ENCODE peak calls at places on chromosomes 12 and 14, in four cellular contexts. One of them, this sample, is unnamed.

GRCh38 chr14:38850664-38851063 is 252.4 kb downstream of the SEC23A start:
- DNase-seq in neuronal stem cell: no peak
- DNase-seq in HFF-Myc: no peak
- DNase-seq in neural progenitor cell: no peak
- DNase-seq in this sample: no peak

GRCh38 chr14:78278464-78278863 is 108.3 kb downstream of the NRXN3 start:
- DNase-seq in neural progenitor cell: no peak
- DNase-seq in neuronal stem cell: no peak
- DNase-seq in HFF-Myc: no peak
- DNase-seq in this sample: no peak

GRCh38 chr14:34472706-34473279 is 10.8 kb upstream of the SPTSSA start:
- DNase-seq in HFF-Myc: no peak
- DNase-seq in neural progenitor cell: no peak
- DNase-seq in neuronal stem cell: no peak
- DNase-seq in this sample: no peak

GRCh38 chr12:112938751-112939150 is 477 bp downstream of the OAS3 start:
- DNase-seq in neuronal stem cell: no peak
- DNase-seq in HFF-Myc: no peak
- DNase-seq in neural progenitor cell: no peak
- DNase-seq in this sample: no peak

GRCh38 chr14:52833891-52834290 is 42.5 kb upstream of the GNPNAT1 start:
- DNase-seq in HFF-Myc: no peak
- DNase-seq in neuronal stem cell: no peak
- DNase-seq in neural progenitor cell: no peak
- DNase-seq in this sample: no peak

GRCh38 chr14:69335421-69335820 is 62.7 kb downstream of the ERH start:
- DNase-seq in neural progenitor cell: no peak
- DNase-seq in HFF-Myc: no peak
- DNase-seq in neuronal stem cell: no peak
- DNase-seq in this sample: no peak

GRCh38 chr12:82910246-82910893 is 223.7 kb downstream of the TMTC2 start:
- DNase-seq in neuronal stem cell: no peak
- DNase-seq in neural progenitor cell: peak
- DNase-seq in HFF-Myc: no peak
- DNase-seq in this sample: no peak

GRCh38 chr14:51365241-51365940 is 125.3 kb downstream of the TMX1 start:
- DNase-seq in neural progenitor cell: no peak
- DNase-seq in HFF-Myc: no peak
- DNase-seq in neuronal stem cell: no peak
- DNase-seq in this sample: no peak

GRCh38 chr14:36931796-36932195 is 240.6 kb downstream of the SLC25A21 start:
- DNase-seq in neural progenitor cell: no peak
- DNase-seq in HFF-Myc: no peak
- DNase-seq in neuronal stem cell: no peak
- DNase-seq in this sample: no peak

GRCh38 chr12:102730996-102731395 is 186.0 kb downstream of the PAH start:
- DNase-seq in neural progenitor cell: no peak
- DNase-seq in neuronal stem cell: no peak
- DNase-seq in HFF-Myc: no peak
- DNase-seq in this sample: no peak

GRCh38 chr12:10363922-10364838 is 25.7 kb downstream of the KLRK1 start:
- DNase-seq in neural progenitor cell: peak
- DNase-seq in HFF-Myc: no peak
- DNase-seq in neuronal stem cell: no peak
- DNase-seq in this sample: no peak

GRCh38 chr12:12976366-12976765 is 23.7 kb downstream of the HEBP1 start:
- DNase-seq in neuronal stem cell: no peak
- DNase-seq in neural progenitor cell: no peak
- DNase-seq in HFF-Myc: peak
- DNase-seq in this sample: peak

GRCh38 chr14:76235628-76236027 is 83.9 kb downstream of the GPATCH2L start:
- DNase-seq in HFF-Myc: no peak
- DNase-seq in neuronal stem cell: no peak
- DNase-seq in neural progenitor cell: no peak
- DNase-seq in this sample: no peak

GRCh38 chr14:101563654-101564443 is 2.6 kb downstream of the DIO3 start:
- DNase-seq in HFF-Myc: no peak
- DNase-seq in neuronal stem cell: no peak
- DNase-seq in neural progenitor cell: peak
- DNase-seq in this sample: no peak

GRCh38 chr14:64948612-64949210 is 6.2 kb upstream of the GPX2 start:
- DNase-seq in neural progenitor cell: no peak
- DNase-seq in neuronal stem cell: no peak
- DNase-seq in HFF-Myc: no peak
- DNase-seq in this sample: no peak

GRCh38 chr12:47981496-47982260 is 18.3 kb downstream of the TMEM106C start:
- DNase-seq in neuronal stem cell: no peak
- DNase-seq in neural progenitor cell: no peak
- DNase-seq in HFF-Myc: no peak
- DNase-seq in this sample: no peak

GRCh38 chr12:21860128-21860527 is 81.1 kb downstream of the ABCC9 start:
- DNase-seq in neuronal stem cell: no peak
- DNase-seq in HFF-Myc: no peak
- DNase-seq in neural progenitor cell: no peak
- DNase-seq in this sample: no peak

GRCh38 chr14:52312872-52313492 is 1.1 kb upstream of the PTGER2 start:
- DNase-seq in neuronal stem cell: no peak
- DNase-seq in HFF-Myc: no peak
- DNase-seq in neural progenitor cell: no peak
- DNase-seq in this sample: no peak

GRCh38 chr14:64556526-64556925 is 6.8 kb downstream of the PPP1R36 start:
- DNase-seq in neural progenitor cell: no peak
- DNase-seq in HFF-Myc: no peak
- DNase-seq in neuronal stem cell: no peak
- DNase-seq in this sample: peak

GRCh38 chr12:113222730-113223531 is 1.7 kb downstream of the TPCN1 start:
- DNase-seq in HFF-Myc: peak
- DNase-seq in neural progenitor cell: no peak
- DNase-seq in neuronal stem cell: no peak
- DNase-seq in this sample: peak

GRCh38 chr12:19196959-19197630 is 67.6 kb downstream of the PLEKHA5 start:
- DNase-seq in neuronal stem cell: no peak
- DNase-seq in neural progenitor cell: no peak
- DNase-seq in HFF-Myc: no peak
- DNase-seq in this sample: no peak

GRCh38 chr12:104889735-104890134 is 68.4 kb downstream of the SLC41A2 start:
- DNase-seq in neural progenitor cell: no peak
- DNase-seq in HFF-Myc: no peak
- DNase-seq in neuronal stem cell: no peak
- DNase-seq in this sample: no peak

GRCh38 chr12:64450711-64451486 is 1.0 kb upstream of the TBK1 start:
- DNase-seq in neural progenitor cell: peak
- DNase-seq in neuronal stem cell: peak
- DNase-seq in HFF-Myc: no peak
- DNase-seq in this sample: no peak

GRCh38 chr12:25458047-25458552 is 95.0 kb downstream of the LMNTD1 start:
- DNase-seq in neural progenitor cell: no peak
- DNase-seq in HFF-Myc: peak
- DNase-seq in neuronal stem cell: no peak
- DNase-seq in this sample: peak
- H3K4me3 ChIP-seq in neural progenitor cell: no peak
- H3K4me3 ChIP-seq in HFF-Myc: no peak
- H3K4me3 ChIP-seq in neuronal stem cell: no peak
- H3K4me3 ChIP-seq in this sample: no peak

GRCh38 chr14:60485057-60485599 is 735 bp downstream of the C14orf39 start:
- DNase-seq in neuronal stem cell: no peak
- DNase-seq in neural progenitor cell: peak
- DNase-seq in HFF-Myc: no peak
- DNase-seq in this sample: no peak

GRCh38 chr14:60488175-60488574 is 2.3 kb upstream of the C14orf39 start:
- DNase-seq in neuronal stem cell: no peak
- DNase-seq in HFF-Myc: no peak
- DNase-seq in neural progenitor cell: no peak
- DNase-seq in this sample: no peak

GRCh38 chr14:60487211-60487610 is 1.3 kb upstream of the C14orf39 start:
- DNase-seq in neural progenitor cell: no peak
- DNase-seq in neuronal stem cell: no peak
- DNase-seq in HFF-Myc: no peak
- DNase-seq in this sample: no peak

GRCh38 chr14:60482743-60483142 is 3.1 kb downstream of the C14orf39 start:
- DNase-seq in neural progenitor cell: no peak
- DNase-seq in neuronal stem cell: no peak
- DNase-seq in HFF-Myc: no peak
- DNase-seq in this sample: no peak

GRCh38 chr14:60485600-60486251 is at the start of gene C14orf39:
- DNase-seq in neuronal stem cell: peak
- DNase-seq in HFF-Myc: no peak
- DNase-seq in neural progenitor cell: peak
- DNase-seq in this sample: no peak
- H3K4me3 ChIP-seq in neuronal stem cell: peak
- H3K4me3 ChIP-seq in HFF-Myc: no peak
- H3K4me3 ChIP-seq in neural progenitor cell: peak
- H3K4me3 ChIP-seq in this sample: peak

DNA sequence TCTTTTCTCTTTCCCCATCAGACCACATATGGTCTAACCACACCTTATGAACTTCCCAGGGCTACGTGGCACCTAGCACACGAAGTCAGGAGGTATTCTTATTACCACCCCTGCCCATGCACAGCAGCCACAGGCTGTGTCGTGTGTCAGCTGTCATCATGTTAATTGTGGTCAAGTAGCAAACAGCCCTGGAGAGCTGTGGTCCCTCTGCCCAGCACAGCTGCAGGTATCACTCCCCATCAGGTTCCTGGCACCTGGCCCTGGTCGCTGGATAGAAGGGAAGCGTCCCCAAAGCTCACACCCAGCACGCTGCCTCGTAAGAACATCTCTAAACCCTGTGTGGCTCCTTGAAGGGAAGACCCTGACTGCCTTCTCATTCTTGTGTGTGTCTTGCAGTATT is 45.4 kb downstream of the CLMN start:
- DNase-seq in HFF-Myc: no peak
- DNase-seq in neuronal stem cell: no peak
- DNase-seq in neural progenitor cell: no peak
- DNase-seq in this sample: no peak
- H3K4me3 ChIP-seq in HFF-Myc: no peak
- H3K4me3 ChIP-seq in neuronal stem cell: peak
- H3K4me3 ChIP-seq in neural progenitor cell: no peak
- H3K4me3 ChIP-seq in this sample: no peak

GRCh38 chr12:51049525-51049924 is 1.4 kb downstream of the LETMD1 start:
- DNase-seq in neural progenitor cell: no peak
- DNase-seq in neuronal stem cell: no peak
- DNase-seq in HFF-Myc: no peak
- DNase-seq in this sample: no peak
- H3K4me3 ChIP-seq in neural progenitor cell: peak
- H3K4me3 ChIP-seq in neuronal stem cell: no peak
- H3K4me3 ChIP-seq in HFF-Myc: peak
- H3K4me3 ChIP-seq in this sample: no peak

GRCh38 chr12:55738113-55739024 is 4.6 kb upstream of the GDF11 start:
- DNase-seq in neuronal stem cell: peak
- DNase-seq in HFF-Myc: peak
- DNase-seq in neural progenitor cell: peak
- DNase-seq in this sample: no peak

GRCh38 chr12:55736076-55736475 is 6.8 kb upstream of the GDF11 start:
- DNase-seq in neuronal stem cell: no peak
- DNase-seq in neural progenitor cell: no peak
- DNase-seq in HFF-Myc: no peak
- DNase-seq in this sample: no peak

GRCh38 chr12:55739025-55739378 is 3.9 kb upstream of the GDF11 start:
- DNase-seq in neural progenitor cell: no peak
- DNase-seq in neuronal stem cell: no peak
- DNase-seq in HFF-Myc: no peak
- DNase-seq in this sample: no peak

GRCh38 chr12:55736780-55737580 is 5.9 kb upstream of the GDF11 start:
- DNase-seq in neural progenitor cell: peak
- DNase-seq in HFF-Myc: no peak
- DNase-seq in neuronal stem cell: no peak
- DNase-seq in this sample: no peak

DNA sequence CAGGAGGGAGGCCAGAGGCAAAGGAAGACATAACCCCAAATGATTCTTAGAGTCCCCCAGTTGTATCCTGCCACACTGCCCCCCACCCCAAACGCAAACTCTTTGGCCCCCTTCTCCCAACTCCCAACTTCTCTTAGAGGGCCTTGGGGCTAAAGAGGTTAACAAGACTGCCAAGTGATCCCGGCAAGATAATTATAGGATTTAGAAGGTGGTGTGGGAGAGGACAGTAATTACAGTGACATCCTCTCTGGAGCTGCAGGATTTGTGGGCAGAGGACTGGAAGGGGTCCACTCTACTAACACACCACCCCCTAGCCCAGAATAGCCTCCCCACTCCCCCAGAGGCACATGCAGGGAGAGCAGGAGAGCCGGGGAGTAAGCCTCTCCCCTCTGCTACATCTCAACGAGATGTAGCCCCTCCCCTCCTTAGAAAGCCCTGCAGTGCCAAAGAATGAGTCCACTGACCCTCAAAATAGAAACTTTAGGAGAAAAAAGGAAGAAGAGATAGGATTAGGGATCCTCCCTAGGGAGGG is 5.3 kb upstream of the GDF11 start:
- DNase-seq in neuronal stem cell: no peak
- DNase-seq in neural progenitor cell: peak
- DNase-seq in HFF-Myc: no peak
- DNase-seq in this sample: no peak
- H3K4me3 ChIP-seq in neuronal stem cell: peak
- H3K4me3 ChIP-seq in neural progenitor cell: peak
- H3K4me3 ChIP-seq in HFF-Myc: peak
- H3K4me3 ChIP-seq in this sample: no peak

DNA sequence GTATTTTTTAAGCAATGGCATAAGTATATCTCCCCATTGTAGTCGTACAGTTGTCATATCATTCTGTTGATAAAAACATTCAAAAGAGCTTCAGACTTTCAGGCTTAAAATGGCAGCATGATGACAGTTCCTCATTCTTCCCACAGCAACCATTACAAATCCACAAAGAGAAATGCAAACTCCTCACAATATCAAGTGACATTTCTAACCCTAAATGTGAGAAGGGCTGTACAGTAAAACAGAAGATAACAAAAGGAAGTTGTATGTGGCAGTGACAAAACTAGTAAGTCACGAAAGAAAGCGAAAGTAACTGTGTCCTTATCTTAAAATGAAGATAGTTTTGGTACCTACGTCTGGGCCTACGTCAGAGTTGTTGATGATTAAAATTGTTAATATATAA is 46.7 kb downstream of the GXYLT1 start:
- DNase-seq in neuronal stem cell: no peak
- DNase-seq in HFF-Myc: no peak
- DNase-seq in neural progenitor cell: no peak
- DNase-seq in this sample: no peak
- H3K4me3 ChIP-seq in neuronal stem cell: no peak
- H3K4me3 ChIP-seq in HFF-Myc: no peak
- H3K4me3 ChIP-seq in neural progenitor cell: no peak
- H3K4me3 ChIP-seq in this sample: no peak

This sample was measured in BJ.